ENCODE peak calls at places on chromosomes 5 and 9, in eight cellular contexts. G is B cell, N is GM18507, P is left colon, H is posterior vena cava, E is Daoy, R is lower leg skin, U is activated T-helper 1 cell treated with Interleukin-2 at 50 U/mL for 16 hours. L is an unnamed sample.

GRCh38 chr5:32444946-32445758 is 612 bp upstream of the ZFR start:
- DNase-seq in G (no peak), N (no peak), P (no peak), H (no peak), E (no peak), R (no peak), U (no peak), L (no peak)

GRCh38 chr5:107474724-107475489 is 195.8 kb downstream of the EFNA5 start:
- DNase-seq in G (no peak), N (no peak), P (no peak), H (no peak), E (no peak), R (no peak), U (no peak), L (no peak)

GRCh38 chr5:146624179-146624578 is 108.2 kb upstream of the GPR151 start:
- DNase-seq in G (no peak), N (no peak), P (no peak), H (no peak), E (no peak), R (no peak), U (no peak), L (no peak)

GRCh38 chr5:118681655-118682054 is 306.7 kb downstream of the DTWD2 start:
- DNase-seq in G (no peak), N (no peak), P (no peak), H (no peak), E (no peak), R (no peak), U (no peak), L (no peak)

GRCh38 chr9:83633676-83634075 is 10.7 kb downstream of the IDNK start:
- DNase-seq in G (no peak), N (no peak), P (no peak), H (no peak), E (no peak), R (no peak), U (no peak), L (no peak)

GRCh38 chr9:99748251-99748650 is 73.4 kb upstream of the NR4A3 start:
- DNase-seq in G (no peak), N (no peak), P (no peak), H (no peak), E (no peak), R (no peak), U (no peak), L (no peak)

GRCh38 chr5:149416977-149417713 is 38.1 kb upstream of the IL17B start:
- DNase-seq in G (no peak), N (no peak), P (no peak), H (peak), E (no peak), R (no peak), U (no peak), L (no peak)

GRCh38 chr5:133925866-133926488 is 42.4 kb downstream of the C5orf15 start:
- DNase-seq in G (no peak), N (no peak), P (no peak), H (no peak), E (peak), R (no peak), U (no peak), L (no peak)

GRCh38 chr9:136077491-136077890 is 17.6 kb downstream of the NACC2 start:
- DNase-seq in G (peak), N (no peak), P (no peak), H (peak), E (no peak), R (no peak), U (no peak), L (no peak)

GRCh38 chr5:16179936-16180788 is 571 bp upstream of the MARCHF11 start:
- DNase-seq in G (no peak), N (no peak), P (no peak), H (no peak), E (no peak), R (no peak), U (no peak), L (no peak)

GRCh38 chr5:15601274-15601673 is 101.3 kb downstream of the FBXL7 start:
- DNase-seq in G (no peak), N (no peak), P (no peak), H (no peak), E (no peak), R (no peak), U (no peak), L (no peak)

GRCh38 chr5:10409504-10409903 is 32.2 kb upstream of the ROPN1L start:
- DNase-seq in G (no peak), N (no peak), P (no peak), H (no peak), E (no peak), R (no peak), U (no peak), L (no peak)

GRCh38 chr9:76114144-76114543 is 223.7 kb downstream of the PCSK5 start:
- DNase-seq in G (no peak), N (no peak), P (no peak), H (no peak), E (no peak), R (no peak), U (no peak), L (no peak)

GRCh38 chr9:130243015-130243881 is 22.3 kb upstream of the HMCN2 start:
- DNase-seq in G (peak), N (peak), P (peak), H (peak), E (peak), R (peak), U (peak), L (peak)

GRCh38 chr5:37015795-37016666 is 139.5 kb downstream of the NIPBL start:
- DNase-seq in G (no peak), N (no peak), P (no peak), H (no peak), E (no peak), R (no peak), U (no peak), L (no peak)

GRCh38 chr9:29220852-29221251 is 1647.6 kb upstream of the C9orf72 start:
- DNase-seq in G (no peak), N (no peak), P (no peak), H (no peak), E (no peak), R (no peak), U (no peak), L (no peak)

GRCh38 chr9:96071245-96072124 is 196.0 kb downstream of the ERCC6L2 start:
- DNase-seq in G (no peak), N (no peak), P (no peak), H (no peak), E (peak), R (no peak), U (no peak), L (peak)

GRCh38 chr5:68141494-68141893 is 74.1 kb upstream of the PIK3R1 start:
- DNase-seq in G (peak), N (no peak), P (no peak), H (no peak), E (peak), R (no peak), U (no peak), L (no peak)

GRCh38 chr9:21616082-21616778 is 134.1 kb upstream of the IFNE start:
- DNase-seq in G (no peak), N (no peak), P (no peak), H (peak), E (no peak), R (peak), U (no peak), L (no peak)

GRCh38 chr5:151005975-151006576 is 14.3 kb upstream of the GPX3 start:
- DNase-seq in G (no peak), N (no peak), P (peak), H (peak), E (peak), R (peak), U (no peak), L (no peak)

GRCh38 chr9:112665347-112665746 is 52.6 kb downstream of the INIP start:
- DNase-seq in G (no peak), N (no peak), P (no peak), H (no peak), E (no peak), R (no peak), U (no peak), L (no peak)

GRCh38 chr5:148162038-148162437 is 6.3 kb upstream of the SPINK14 start:
- DNase-seq in G (no peak), N (no peak), P (no peak), H (no peak), E (no peak), R (no peak), U (no peak), L (no peak)

GRCh38 chr5:53472279-53472678 is 8.2 kb upstream of the FST start:
- DNase-seq in G (no peak), N (no peak), P (no peak), H (no peak), E (no peak), R (no peak), U (no peak), L (no peak)

GRCh38 chr9:123929177-123929869 is 603 bp downstream of the DENND1A start:
- DNase-seq in G (no peak), N (no peak), P (peak), H (peak), E (no peak), R (peak), U (no peak), L (peak)

GRCh38 chr5:14109771-14110170 is 33.4 kb upstream of the TRIO start:
- DNase-seq in G (no peak), N (no peak), P (no peak), H (no peak), E (no peak), R (no peak), U (no peak), L (no peak)

GRCh38 chr9:137827908-137828526 is 49.6 kb upstream of the CACNA1B start:
- DNase-seq in G (peak), N (no peak), P (no peak), H (no peak), E (no peak), R (no peak), U (no peak), L (no peak)

GRCh38 chr5:73515232-73515631 is 17.0 kb downstream of the BTF3 start:
- DNase-seq in G (no peak), N (no peak), P (peak), H (no peak), E (no peak), R (no peak), U (no peak), L (no peak)

GRCh38 chr5:36407396-36407795 is 105.7 kb upstream of the RANBP3L start:
- DNase-seq in G (no peak), N (no peak), P (no peak), H (no peak), E (no peak), R (no peak), U (no peak), L (no peak)

GRCh38 chr9:92966518-92966800 is 19.1 kb downstream of the FGD3 start:
- DNase-seq in G (no peak), N (no peak), P (no peak), H (no peak), E (no peak), R (peak), U (no peak), L (no peak)

GRCh38 chr5:174801798-174802197 is 77.4 kb downstream of the MSX2 start:
- DNase-seq in G (no peak), N (no peak), P (no peak), H (no peak), E (no peak), R (peak), U (no peak), L (no peak)

GRCh38 chr5:27489701-27490100 is 451.3 kb upstream of the CDH9 start:
- DNase-seq in G (no peak), N (no peak), P (no peak), H (no peak), E (no peak), R (no peak), U (no peak), L (no peak)

GRCh38 chr5:112142769-112143270 is 276.3 kb downstream of the EPB41L4A start:
- DNase-seq in G (no peak), N (no peak), P (no peak), H (no peak), E (peak), R (no peak), U (no peak), L (no peak)

GRCh38 chr5:13735686-13736085 is 208.8 kb downstream of the DNAH5 start:
- DNase-seq in G (no peak), N (no peak), P (no peak), H (peak), E (no peak), R (no peak), U (no peak), L (no peak)

GRCh38 chr5:40781843-40782409 is 16.2 kb downstream of the PRKAA1 start:
- DNase-seq in G (no peak), N (no peak), P (no peak), H (no peak), E (no peak), R (no peak), U (no peak), L (no peak)

GRCh38 chr9:21591221-21592062 is 109.3 kb upstream of the IFNE start:
- DNase-seq in G (no peak), N (no peak), P (no peak), H (peak), E (no peak), R (peak), U (no peak), L (no peak)

GRCh38 chr5:83173826-83174225 is 96.5 kb downstream of the XRCC4 start:
- DNase-seq in G (no peak), N (no peak), P (no peak), H (no peak), E (no peak), R (no peak), U (no peak), L (no peak)

GRCh38 chr9:92749934-92750315 is 14.7 kb downstream of the BICD2 start:
- DNase-seq in G (no peak), N (no peak), P (no peak), H (no peak), E (no peak), R (no peak), U (no peak), L (no peak)

GRCh38 chr9:2053883-2054845 is 39.0 kb downstream of the SMARCA2 start:
- DNase-seq in G (peak), N (peak), P (peak), H (no peak), E (peak), R (no peak), U (peak), L (peak)

GRCh38 chr5:107937710-107938355 is 267.1 kb upstream of the EFNA5 start:
- DNase-seq in G (no peak), N (no peak), P (no peak), H (no peak), E (no peak), R (no peak), U (no peak), L (no peak)

L was measured in GM19239.